ENCODE peak calls at places on chromosomes 12 and 14, in nine cellular contexts. O, N, B, U, D, J, G, R and C are unnamed samples.

GRCh38 chr12:57193706-57194245 is 22.8 kb upstream of the NXPH4 start:
- DNase-seq in O (no peak), N (no peak), B (no peak), U (no peak), D (no peak), J (no peak), G (no peak), R (no peak), C (no peak)

GRCh38 chr12:19737019-19737418 is 297.7 kb downstream of the AEBP2 start:
- DNase-seq in O (no peak), N (no peak), B (no peak), U (no peak), D (no peak), J (no peak), G (no peak), R (no peak), C (no peak)

GRCh38 chr14:68397371-68397779 is 395.5 kb downstream of the ZFP36L1 start:
- DNase-seq in O (no peak), N (no peak), B (peak; percentile 81), U (no peak), D (no peak), J (no peak), G (peak; percentile 49), R (peak; percentile 62), C (no peak)

GRCh38 chr12:100234166-100234565 is 32.7 kb downstream of the DEPDC4 start:
- DNase-seq in O (no peak), N (peak; percentile 2), B (no peak), U (no peak), D (no peak), J (no peak), G (peak; percentile 20), R (no peak), C (peak; percentile 22)

GRCh38 chr12:77998236-77998786 is 167.6 kb downstream of the NAV3 start:
- DNase-seq in O (no peak), N (no peak), B (no peak), U (no peak), D (no peak), J (no peak), G (no peak), R (no peak), C (no peak)

GRCh38 chr14:21142357-21142756 is 13.5 kb downstream of the OR5AU1 start:
- DNase-seq in O (no peak), N (no peak), B (no peak), U (no peak), D (no peak), J (no peak), G (no peak), R (no peak), C (no peak)

GRCh38 chr12:95169368-95169767 is 47.9 kb downstream of the FGD6 start:
- DNase-seq in O (no peak), N (peak; percentile 30), B (no peak), U (no peak), D (no peak), J (no peak), G (peak; percentile 47), R (peak; percentile 31), C (peak; percentile 60)

GRCh38 chr12:57549909-57550627 is at the start of gene KIF5A:
- DNase-seq in O (peak; percentile 60), N (no peak), B (peak; percentile 67), U (no peak), D (no peak), J (no peak), G (no peak), R (no peak), C (no peak)

GRCh38 chr14:65164068-65164824 is 61.9 kb upstream of the MAX start:
- DNase-seq in O (peak; percentile 68), N (no peak), B (no peak), U (peak; percentile 22), D (no peak), J (peak; percentile 34), G (peak; percentile 52), R (no peak), C (peak; percentile 19)

GRCh38 chr14:52801014-52801708 is 9.8 kb upstream of the GNPNAT1 start:
- DNase-seq in O (no peak), N (peak; percentile 39), B (no peak), U (no peak), D (no peak), J (no peak), G (peak; percentile 76), R (peak; percentile 51), C (no peak)

GRCh38 chr14:76926521-76927251 is 100.5 kb downstream of the LRRC74A start:
- DNase-seq in O (peak; percentile 88), N (no peak), B (peak; percentile 77), U (no peak), D (no peak), J (no peak), G (peak; percentile 83), R (peak; percentile 73), C (no peak)

GRCh38 chr12:24901975-24902461 is 46.9 kb downstream of the BCAT1 start:
- DNase-seq in O (peak; percentile 26), N (no peak), B (no peak), U (no peak), D (no peak), J (no peak), G (no peak), R (no peak), C (no peak)

GRCh38 chr14:75559451-75560187 is 18.8 kb upstream of the FLVCR2 start:
- DNase-seq in O (peak; percentile 37), N (no peak), B (no peak), U (no peak), D (no peak), J (no peak), G (peak; percentile 65), R (peak; percentile 42), C (no peak)

GRCh38 chr12:119592232-119592631 is 1.3 kb upstream of the TMEM233 start:
- DNase-seq in O (no peak), N (no peak), B (no peak), U (no peak), D (no peak), J (no peak), G (no peak), R (no peak), C (no peak)

GRCh38 chr12:104604995-104605675 is 148.4 kb downstream of the CHST11 start:
- DNase-seq in O (no peak), N (no peak), B (peak; percentile 78), U (no peak), D (no peak), J (no peak), G (peak; percentile 24), R (no peak), C (no peak)

GRCh38 chr12:6070472-6071257 is 53.8 kb downstream of the VWF start:
- DNase-seq in O (no peak), N (no peak), B (no peak), U (peak; percentile 85), D (no peak), J (no peak), G (no peak), R (no peak), C (no peak)

GRCh38 chr12:25623816-25624215 is 70.7 kb upstream of the LMNTD1 start:
- DNase-seq in O (no peak), N (no peak), B (no peak), U (no peak), D (no peak), J (no peak), G (no peak), R (no peak), C (no peak)

GRCh38 chr12:120847392-120848157 is 56.6 kb downstream of the SPPL3 start:
- DNase-seq in O (no peak), N (no peak), B (no peak), U (no peak), D (no peak), J (no peak), G (no peak), R (no peak), C (no peak)

GRCh38 chr14:21860172-21860571 is 186.6 kb upstream of the OR4E1 start:
- DNase-seq in O (peak; percentile 63), N (no peak), B (no peak), U (no peak), D (no peak), J (no peak), G (no peak), R (no peak), C (no peak)

GRCh38 chr12:104796475-104796862 is 161.6 kb downstream of the SLC41A2 start:
- DNase-seq in O (no peak), N (no peak), B (no peak), U (no peak), D (no peak), J (no peak), G (no peak), R (no peak), C (no peak)

GRCh38 chr12:20404576-20405346 is 36.4 kb downstream of the PDE3A start:
- DNase-seq in O (no peak), N (no peak), B (no peak), U (no peak), D (no peak), J (no peak), G (no peak), R (peak; percentile 49), C (peak; percentile 6)

GRCh38 chr12:105330938-105331804 is 680 bp downstream of the C12orf75 start:
- DNase-seq in O (peak; percentile 51), N (no peak), B (no peak), U (no peak), D (peak; percentile 71), J (no peak), G (no peak), R (no peak), C (no peak)

GRCh38 chr12:98838282-98838681 is 193.2 kb downstream of the APAF1 start:
- DNase-seq in O (no peak), N (no peak), B (no peak), U (no peak), D (no peak), J (no peak), G (peak; percentile 65), R (no peak), C (no peak)

GRCh38 chr12:96045566-96045965 is 10.2 kb upstream of the LTA4H start:
- DNase-seq in O (no peak), N (no peak), B (no peak), U (no peak), D (no peak), J (no peak), G (no peak), R (no peak), C (no peak)

GRCh38 chr14:91369628-91370445 is 47.8 kb downstream of the CCDC88C start:
- DNase-seq in O (no peak), N (no peak), B (no peak), U (peak; percentile 56), D (no peak), J (no peak), G (no peak), R (no peak), C (no peak)

GRCh38 chr12:40226652-40227051 is 1.9 kb downstream of the LRRK2 start:
- DNase-seq in O (no peak), N (no peak), B (peak; percentile 80), U (no peak), D (no peak), J (no peak), G (peak; percentile 81), R (peak; percentile 58), C (peak; percentile 36)

GRCh38 chr12:112148031-112148513 is 22.7 kb downstream of the TRAFD1 start:
- DNase-seq in O (no peak), N (peak; percentile 56), B (no peak), U (no peak), D (peak; percentile 62), J (no peak), G (peak; percentile 69), R (no peak), C (peak; percentile 49)

GRCh38 chr14:98131406-98131805 is 1140.6 kb downstream of the BCL11B start:
- DNase-seq in O (no peak), N (no peak), B (no peak), U (no peak), D (no peak), J (no peak), G (no peak), R (no peak), C (no peak)

GRCh38 chr14:73235531-73236155 is 1.7 kb upstream of the PAPLN start:
- DNase-seq in O (no peak), N (no peak), B (no peak), U (no peak), D (no peak), J (no peak), G (no peak), R (no peak), C (no peak)

GRCh38 chr14:63542231-63542999 is 762 bp downstream of the PPP2R5E start:
- DNase-seq in O (peak; percentile 13), N (no peak), B (peak; percentile 66), U (no peak), D (no peak), J (no peak), G (peak; percentile 5), R (peak; percentile 45), C (no peak)

GRCh38 chr14:105537580-105538474 is 11.4 kb downstream of the TMEM121 start:
- DNase-seq in O (peak; percentile 68), N (no peak), B (peak; percentile 68), U (no peak), D (peak; percentile 78), J (no peak), G (no peak), R (peak; percentile 48), C (no peak)